ENCODE peak calls at places on chromosomes 13 and 19, in ten cellular contexts. One of them, this sample, is unnamed.

GRCh38 chr13:41554626-41555386 is 97.5 kb downstream of the RGCC start:
- DNase-seq in RPMI7951: peak; percentile 36
- DNase-seq in AG09319: no peak
- DNase-seq in activated T-cell treated with anti-CD3 and anti-CD28 coated beads for 48 hours: peak; percentile 34
- DNase-seq in amniotic stem cell: no peak
- DNase-seq in amniotic epithelial cell: no peak
- DNase-seq in T-helper 17 cell: no peak
- DNase-seq in CD8-positive, alpha-beta T cell: no peak
- DNase-seq in breast epithelium: no peak
- DNase-seq in stimulated activated CD4-positive, alpha-beta T cell treated with anti-CD3 and anti-CD28 coated beads, TNF-alpha, amount 100 ng/mL, for 24 hours: no peak
- DNase-seq in this sample: no peak

GRCh38 chr13:93151277-93151676 is 75.3 kb upstream of the GPC6 start:
- DNase-seq in stimulated activated CD4-positive, alpha-beta T cell treated with anti-CD3 and anti-CD28 coated beads, TNF-alpha, amount 100 ng/mL, for 24 hours: no peak
- DNase-seq in activated T-cell treated with anti-CD3 and anti-CD28 coated beads for 48 hours: no peak
- DNase-seq in amniotic epithelial cell: peak; percentile 95
- DNase-seq in CD8-positive, alpha-beta T cell: no peak
- DNase-seq in breast epithelium: no peak
- DNase-seq in AG09319: peak; percentile 4
- DNase-seq in amniotic stem cell: peak; percentile 6
- DNase-seq in T-helper 17 cell: no peak
- DNase-seq in RPMI7951: no peak
- DNase-seq in this sample: no peak

GRCh38 chr19:46659151-46660007 is 1.6 kb downstream of the DACT3 start:
- DNase-seq in RPMI7951: no peak
- DNase-seq in CD8-positive, alpha-beta T cell: no peak
- DNase-seq in amniotic epithelial cell: no peak
- DNase-seq in breast epithelium: no peak
- DNase-seq in activated T-cell treated with anti-CD3 and anti-CD28 coated beads for 48 hours: no peak
- DNase-seq in T-helper 17 cell: no peak
- DNase-seq in AG09319: no peak
- DNase-seq in amniotic stem cell: no peak
- DNase-seq in stimulated activated CD4-positive, alpha-beta T cell treated with anti-CD3 and anti-CD28 coated beads, TNF-alpha, amount 100 ng/mL, for 24 hours: no peak
- DNase-seq in this sample: no peak

GRCh38 chr19:14505488-14506239 is 9.7 kb upstream of the GIPC1 start:
- DNase-seq in CD8-positive, alpha-beta T cell: peak; percentile 82
- DNase-seq in T-helper 17 cell: peak; percentile 71
- DNase-seq in amniotic epithelial cell: peak; percentile 72
- DNase-seq in amniotic stem cell: peak; percentile 34
- DNase-seq in activated T-cell treated with anti-CD3 and anti-CD28 coated beads for 48 hours: peak; percentile 79
- DNase-seq in RPMI7951: peak; percentile 83
- DNase-seq in AG09319: no peak
- DNase-seq in stimulated activated CD4-positive, alpha-beta T cell treated with anti-CD3 and anti-CD28 coated beads, TNF-alpha, amount 100 ng/mL, for 24 hours: no peak
- DNase-seq in breast epithelium: peak; percentile 70
- DNase-seq in this sample: no peak

GRCh38 chr19:10193666-10194499 is 870 bp downstream of the DNMT1 start:
- DNase-seq in activated T-cell treated with anti-CD3 and anti-CD28 coated beads for 48 hours: no peak
- DNase-seq in amniotic stem cell: no peak
- DNase-seq in T-helper 17 cell: peak; percentile 7
- DNase-seq in CD8-positive, alpha-beta T cell: no peak
- DNase-seq in stimulated activated CD4-positive, alpha-beta T cell treated with anti-CD3 and anti-CD28 coated beads, TNF-alpha, amount 100 ng/mL, for 24 hours: peak; percentile 13
- DNase-seq in breast epithelium: no peak
- DNase-seq in amniotic epithelial cell: peak; percentile 40
- DNase-seq in AG09319: no peak
- DNase-seq in RPMI7951: peak; percentile 70
- DNase-seq in this sample: no peak

GRCh38 chr19:56141416-56141992 is 417 bp downstream of the ZNF444 start:
- DNase-seq in amniotic stem cell: no peak
- DNase-seq in activated T-cell treated with anti-CD3 and anti-CD28 coated beads for 48 hours: no peak
- DNase-seq in CD8-positive, alpha-beta T cell: peak; percentile 40
- DNase-seq in AG09319: no peak
- DNase-seq in RPMI7951: no peak
- DNase-seq in T-helper 17 cell: peak; percentile 23
- DNase-seq in amniotic epithelial cell: peak; percentile 18
- DNase-seq in stimulated activated CD4-positive, alpha-beta T cell treated with anti-CD3 and anti-CD28 coated beads, TNF-alpha, amount 100 ng/mL, for 24 hours: no peak
- DNase-seq in breast epithelium: no peak
- DNase-seq in this sample: no peak

GRCh38 chr13:45331123-45331619 is 9.8 kb downstream of the TPT1 start:
- DNase-seq in activated T-cell treated with anti-CD3 and anti-CD28 coated beads for 48 hours: no peak
- DNase-seq in amniotic stem cell: no peak
- DNase-seq in breast epithelium: no peak
- DNase-seq in RPMI7951: no peak
- DNase-seq in T-helper 17 cell: no peak
- DNase-seq in AG09319: no peak
- DNase-seq in amniotic epithelial cell: no peak
- DNase-seq in stimulated activated CD4-positive, alpha-beta T cell treated with anti-CD3 and anti-CD28 coated beads, TNF-alpha, amount 100 ng/mL, for 24 hours: no peak
- DNase-seq in CD8-positive, alpha-beta T cell: no peak
- DNase-seq in this sample: no peak

GRCh38 chr13:20679879-20680278 is 23.6 kb upstream of the IL17D start:
- DNase-seq in amniotic epithelial cell: no peak
- DNase-seq in T-helper 17 cell: no peak
- DNase-seq in RPMI7951: no peak
- DNase-seq in breast epithelium: no peak
- DNase-seq in AG09319: no peak
- DNase-seq in CD8-positive, alpha-beta T cell: no peak
- DNase-seq in stimulated activated CD4-positive, alpha-beta T cell treated with anti-CD3 and anti-CD28 coated beads, TNF-alpha, amount 100 ng/mL, for 24 hours: no peak
- DNase-seq in activated T-cell treated with anti-CD3 and anti-CD28 coated beads for 48 hours: no peak
- DNase-seq in amniotic stem cell: no peak
- DNase-seq in this sample: no peak

GRCh38 chr13:30697177-30697953 is 38.0 kb upstream of the ALOX5AP start:
- DNase-seq in amniotic epithelial cell: no peak
- DNase-seq in AG09319: no peak
- DNase-seq in breast epithelium: no peak
- DNase-seq in activated T-cell treated with anti-CD3 and anti-CD28 coated beads for 48 hours: no peak
- DNase-seq in T-helper 17 cell: no peak
- DNase-seq in RPMI7951: no peak
- DNase-seq in stimulated activated CD4-positive, alpha-beta T cell treated with anti-CD3 and anti-CD28 coated beads, TNF-alpha, amount 100 ng/mL, for 24 hours: no peak
- DNase-seq in amniotic stem cell: no peak
- DNase-seq in CD8-positive, alpha-beta T cell: no peak
- DNase-seq in this sample: no peak